ENCODE peak calls at places on chromosomes 12 and 14, in eight cellular contexts. Q is NCI-H748 treated with DMSO at 0.1 percent for 48 hours, O is GM04504, S is GM20000, Y is omental fat pad, B is vagina, A is heart right ventricle, P is psoas muscle. J is an unnamed sample.

GRCh38 chr12:50181691-50182090 is 14.5 kb upstream of the CERS5 start:
- DNase-seq in Q (no peak), O (no peak), S (no peak), Y (no peak), B (no peak), A (no peak), P (no peak), J (no peak)

GRCh38 chr12:52027085-52027843 is 20.5 kb downstream of the TAMALIN start:
- DNase-seq in Q (no peak), O (no peak), S (no peak), Y (no peak), B (no peak), A (peak; percentile 64), P (peak; percentile 92), J (no peak)

GRCh38 chr12:64688715-64689114 is 70.5 kb downstream of the GNS start:
- DNase-seq in Q (no peak), O (no peak), S (no peak), Y (no peak), B (no peak), A (no peak), P (no peak), J (no peak)

GRCh38 chr12:3751151-3752095 is 1.5 kb downstream of the CRACR2A start:
- DNase-seq in Q (no peak), O (no peak), S (no peak), Y (no peak), B (peak; percentile 77), A (no peak), P (no peak), J (no peak)

GRCh38 chr12:89238593-89238992 is 113.7 kb downstream of the DUSP6 start:
- DNase-seq in Q (no peak), O (no peak), S (no peak), Y (no peak), B (no peak), A (peak; percentile 30), P (peak; percentile 56), J (no peak)

GRCh38 chr12:24072302-24072701 is 122.8 kb upstream of the SOX5 start:
- DNase-seq in Q (no peak), O (no peak), S (no peak), Y (no peak), B (no peak), A (no peak), P (no peak), J (no peak)

GRCh38 chr14:92473261-92473946 is 40.2 kb upstream of the RIN3 start:
- DNase-seq in Q (no peak), O (peak; percentile 86), S (no peak), Y (no peak), B (peak; percentile 87), A (no peak), P (peak; percentile 80), J (no peak)

GRCh38 chr14:68527329-68527851 is 265.5 kb downstream of the ZFP36L1 start:
- DNase-seq in Q (no peak), O (no peak), S (no peak), Y (no peak), B (peak; percentile 83), A (no peak), P (no peak), J (no peak)

GRCh38 chr12:52145228-52145940 is 46.4 kb downstream of the KRT80 start:
- DNase-seq in Q (no peak), O (no peak), S (no peak), Y (no peak), B (no peak), A (no peak), P (no peak), J (no peak)

GRCh38 chr14:65239897-65240296 is 137.6 kb upstream of the MAX start:
- DNase-seq in Q (no peak), O (no peak), S (no peak), Y (no peak), B (no peak), A (no peak), P (no peak), J (no peak)

GRCh38 chr12:47752552-47752951 is 6.1 kb downstream of the RAPGEF3 start:
- DNase-seq in Q (no peak), O (peak; percentile 54), S (no peak), Y (no peak), B (no peak), A (no peak), P (no peak), J (no peak)

GRCh38 chr12:10385181-10385613 is 4.6 kb downstream of the KLRK1 start:
- DNase-seq in Q (peak; percentile 6), O (peak; percentile 52), S (no peak), Y (no peak), B (no peak), A (no peak), P (no peak), J (no peak)

GRCh38 chr12:101927999-101928398 is 50.6 kb downstream of the DRAM1 start:
- DNase-seq in Q (no peak), O (no peak), S (no peak), Y (no peak), B (no peak), A (no peak), P (no peak), J (no peak)

GRCh38 chr14:54622189-54622958 is 55.4 kb downstream of the SAMD4A start:
- DNase-seq in Q (no peak), O (no peak), S (peak; percentile 76), Y (no peak), B (no peak), A (no peak), P (no peak), J (no peak)

GRCh38 chr14:105119410-105120025 is 49.1 kb downstream of the JAG2 start:
- DNase-seq in Q (no peak), O (no peak), S (no peak), Y (no peak), B (peak; percentile 71), A (no peak), P (no peak), J (no peak)

GRCh38 chr12:108515916-108516315 is 839 bp downstream of the FICD start:
- DNase-seq in Q (no peak), O (no peak), S (no peak), Y (no peak), B (no peak), A (no peak), P (no peak), J (no peak)

GRCh38 chr14:100593751-100594624 is 6.8 kb upstream of the BEGAIN start:
- DNase-seq in Q (no peak), O (no peak), S (no peak), Y (no peak), B (no peak), A (no peak), P (no peak), J (no peak)

GRCh38 chr12:41188058-41188840 is at the start of gene PDZRN4:
- DNase-seq in Q (peak; percentile 35), O (no peak), S (peak; percentile 16), Y (no peak), B (no peak), A (peak; percentile 13), P (peak; percentile 49), J (peak; percentile 19)

GRCh38 chr12:6946033-6946919 is 2.5 kb downstream of the C12orf57 start:
- DNase-seq in Q (peak; percentile 81), O (no peak), S (peak; percentile 69), Y (no peak), B (no peak), A (peak; percentile 38), P (peak; percentile 67), J (peak; percentile 93)

GRCh38 chr14:92400579-92401444 is 77.8 kb downstream of the SLC24A4 start:
- DNase-seq in Q (no peak), O (no peak), S (peak; percentile 63), Y (no peak), B (no peak), A (no peak), P (no peak), J (no peak)

GRCh38 chr14:47208434-47208833 is 467.0 kb downstream of the MDGA2 start:
- DNase-seq in Q (no peak), O (no peak), S (no peak), Y (no peak), B (no peak), A (no peak), P (no peak), J (no peak)

GRCh38 chr14:88013750-88014349 is 8.9 kb downstream of the GPR65 start:
- DNase-seq in Q (peak; percentile 88), O (peak; percentile 32), S (peak; percentile 51), Y (peak; percentile 47), B (no peak), A (peak; percentile 23), P (peak; percentile 58), J (peak; percentile 47)

GRCh38 chr12:120972870-120973543 is 5.3 kb upstream of the HNF1A start:
- DNase-seq in Q (no peak), O (no peak), S (no peak), Y (no peak), B (no peak), A (no peak), P (no peak), J (no peak)

GRCh38 chr14:102182190-102182589 is 42.5 kb downstream of the WDR20 start:
- DNase-seq in Q (no peak), O (peak; percentile 55), S (no peak), Y (no peak), B (no peak), A (no peak), P (no peak), J (no peak)

GRCh38 chr12:114316076-114316475 is 89.9 kb downstream of the TBX5 start:
- DNase-seq in Q (no peak), O (peak; percentile 38), S (no peak), Y (no peak), B (no peak), A (no peak), P (no peak), J (no peak)

GRCh38 chr12:94059394-94060368 is 88.7 kb upstream of the PLXNC1 start:
- DNase-seq in Q (no peak), O (no peak), S (no peak), Y (no peak), B (no peak), A (no peak), P (no peak), J (no peak)

GRCh38 chr12:132393245-132393795 is 63.9 kb upstream of the GALNT9 start:
- DNase-seq in Q (no peak), O (no peak), S (no peak), Y (no peak), B (no peak), A (no peak), P (peak; percentile 36), J (no peak)

GRCh38 chr12:15754233-15754632 is 35.0 kb downstream of the EPS8 start:
- DNase-seq in Q (no peak), O (no peak), S (no peak), Y (no peak), B (no peak), A (no peak), P (no peak), J (no peak)

GRCh38 chr12:52151859-52152783 is 39.7 kb downstream of the KRT80 start:
- DNase-seq in Q (no peak), O (no peak), S (peak; percentile 84), Y (no peak), B (no peak), A (peak; percentile 82), P (peak; percentile 86), J (peak; percentile 77)

GRCh38 chr12:96981053-96981452 is 74.0 kb downstream of the NEDD1 start:
- DNase-seq in Q (peak; percentile 56), O (peak; percentile 71), S (no peak), Y (no peak), B (no peak), A (no peak), P (no peak), J (no peak)

GRCh38 chr14:32702571-32702970 is 236.1 kb upstream of the NPAS3 start:
- DNase-seq in Q (no peak), O (no peak), S (peak; percentile 3), Y (no peak), B (no peak), A (peak; percentile 38), P (peak; percentile 49), J (peak; percentile 14)

GRCh38 chr12:68579254-68579653 is 31.4 kb upstream of the RAP1B start:
- DNase-seq in Q (no peak), O (no peak), S (no peak), Y (no peak), B (no peak), A (no peak), P (no peak), J (no peak)

GRCh38 chr14:33525626-33526025 is 425.2 kb downstream of the EGLN3 start:
- DNase-seq in Q (no peak), O (no peak), S (no peak), Y (no peak), B (no peak), A (no peak), P (no peak), J (no peak)

GRCh38 chr12:104454997-104455396 is 1.8 kb upstream of the CHST11 start:
- DNase-seq in Q (no peak), O (peak; percentile 35), S (no peak), Y (no peak), B (no peak), A (no peak), P (no peak), J (no peak)